ENCODE peak calls at places on chromosomes 12 and 14, in ten cellular contexts. S is stimulated activated CD4-positive, alpha-beta T cell treated with anti-CD3 and anti-CD28 coated beads, Interleukin-12 subunit alpha, Interleukin-12 subunit beta, amount 100 ng/mL, for 48 hours; B is SW 1271; F is naive B cell; V is activated CD8-positive, alpha-beta memory T cell treated with anti-CD3 and anti-CD28 coated beads, Interleukin-2, amount 50 U/mL, for 48 hours; Y is Caco-2; Z is CD8-positive, alpha-beta T cell; I is SW480; X is neural crest cell; C is uterus. N is an unnamed sample.

GRCh38 chr12:10130042-10130441 is at the start of gene CLEC7A:
- DNase-seq in V (no peak), Y (no peak), Z (no peak), F (peak), S (no peak), C (no peak), X (no peak), B (no peak), I (no peak), N (no peak)

GRCh38 chr12:112175361-112176155 is 50.2 kb downstream of the TRAFD1 start:
- DNase-seq in S (no peak), C (no peak), X (no peak), F (no peak), I (no peak), V (no peak), Y (no peak), Z (no peak), B (no peak), N (no peak)

GRCh38 chr14:100568998-100569733 is 18.1 kb downstream of the BEGAIN start:
- DNase-seq in V (no peak), Y (no peak), B (no peak), X (no peak), F (no peak), S (no peak), C (no peak), I (no peak), Z (no peak), N (no peak)

GRCh38 chr14:22226381-22226780 is 362.6 kb downstream of the DAD1 start:
- DNase-seq in F (peak), S (no peak), C (no peak), V (no peak), Z (peak), I (peak), X (no peak), B (no peak), Y (no peak), N (no peak)

GRCh38 chr12:113642672-113643071 is 171.0 kb upstream of the LHX5 start:
- DNase-seq in F (no peak), C (no peak), I (no peak), S (no peak), V (no peak), B (no peak), Y (no peak), Z (no peak), X (no peak), N (no peak)

GRCh38 chr14:100221419-100222218 is 17.3 kb upstream of the YY1 start:
- DNase-seq in S (peak), C (peak), Z (peak), Y (peak), I (peak), F (peak), X (peak), V (peak), B (no peak), N (peak)

GRCh38 chr12:68871899-68872298 is 61.1 kb downstream of the CPM start:
- DNase-seq in I (peak), F (no peak), S (no peak), Z (no peak), C (no peak), V (peak), X (no peak), B (peak), Y (no peak), N (no peak)

GRCh38 chr14:36738269-36738668 is 76.6 kb downstream of the PAX9 start:
- DNase-seq in C (no peak), S (no peak), V (no peak), I (no peak), Y (no peak), F (no peak), B (no peak), X (no peak), Z (no peak), N (no peak)

GRCh38 chr14:95134304-95134933 is 22.9 kb downstream of the DICER1 start:
- DNase-seq in B (no peak), Z (no peak), C (no peak), Y (no peak), I (no peak), X (no peak), F (no peak), V (no peak), S (no peak), N (no peak)

GRCh38 chr12:66352197-66352596 is 49.9 kb downstream of the HELB start:
- DNase-seq in C (no peak), Z (no peak), X (peak), S (no peak), V (no peak), B (peak), Y (peak), F (peak), I (no peak), N (no peak)

GRCh38 chr12:121892673-121893561 is 4.3 kb downstream of the PSMD9 start:
- DNase-seq in X (no peak), S (no peak), B (no peak), Z (no peak), V (no peak), I (no peak), C (no peak), F (no peak), Y (no peak), N (no peak)

GRCh38 chr12:62934799-62935674 is at the start of gene PPM1H:
- DNase-seq in X (peak), C (peak), B (peak), S (no peak), Y (peak), Z (no peak), V (peak), I (peak), F (peak), N (peak)

GRCh38 chr14:73457050-73457934 is 1.1 kb downstream of the NUMB start:
- DNase-seq in V (peak), F (peak), C (no peak), Z (no peak), S (no peak), Y (peak), X (peak), B (peak), I (peak), N (peak)

GRCh38 chr12:39807043-39807442 is 187.4 kb upstream of the ABCD2 start:
- DNase-seq in I (no peak), B (no peak), F (no peak), Y (peak), S (no peak), X (no peak), C (no peak), Z (no peak), V (no peak), N (no peak)

GRCh38 chr14:28303248-28303647 is 463.3 kb upstream of the FOXG1 start:
- DNase-seq in B (no peak), Z (no peak), C (no peak), X (no peak), I (no peak), Y (no peak), S (no peak), V (no peak), F (no peak), N (no peak)

GRCh38 chr12:62726471-62726980 is 208.4 kb downstream of the PPM1H start:
- DNase-seq in S (no peak), X (no peak), B (no peak), F (no peak), V (no peak), Z (no peak), I (no peak), Y (peak), C (no peak), N (no peak)

GRCh38 chr12:54936736-54937135 is 47.8 kb downstream of the TESPA1 start:
- DNase-seq in I (no peak), F (no peak), S (no peak), Z (no peak), B (no peak), X (no peak), C (no peak), V (no peak), Y (no peak), N (no peak)

GRCh38 chr12:132204064-132204821 is 60.0 kb downstream of the NOC4L start:
- DNase-seq in Y (no peak), F (no peak), I (no peak), X (no peak), V (no peak), C (no peak), B (no peak), Z (no peak), S (no peak), N (no peak)

GRCh38 chr14:60654303-60654925 is 5.1 kb upstream of the SIX1 start:
- DNase-seq in V (no peak), B (no peak), Z (no peak), C (no peak), F (no peak), I (no peak), S (no peak), Y (no peak), X (no peak), N (peak)

GRCh38 chr14:89304972-89305703 is 111.9 kb downstream of the FOXN3 start:
- DNase-seq in X (no peak), C (peak), B (no peak), Z (no peak), I (no peak), V (no peak), Y (no peak), S (no peak), F (peak), N (no peak)

GRCh38 chr14:67938046-67938445 is 118.5 kb downstream of the RAD51B start:
- DNase-seq in C (no peak), B (no peak), V (no peak), F (no peak), I (no peak), Y (no peak), X (no peak), S (no peak), Z (no peak), N (no peak)

GRCh38 chr14:52365071-52365470 is 51.0 kb downstream of the PTGER2 start:
- DNase-seq in Y (no peak), C (no peak), F (no peak), I (no peak), V (no peak), B (no peak), S (no peak), X (no peak), Z (no peak), N (no peak)